ENCODE peak calls at places on chromosomes 7 and 10, in six cellular contexts. One of them, this sample, is unnamed.

GRCh38 chr7:151342102-151342646 is 562 bp downstream of the NUB1 start:
- DNase-seq in NT2/D1: no peak
- DNase-seq in MCF 10A: no peak
- DNase-seq in GM13976: peak
- DNase-seq in sigmoid colon: no peak
- DNase-seq in GM12878: peak
- DNase-seq in this sample: peak

GRCh38 chr10:1824928-1825327 is 87.6 kb upstream of the ADARB2 start:
- DNase-seq in sigmoid colon: no peak
- DNase-seq in GM13976: no peak
- DNase-seq in NT2/D1: no peak
- DNase-seq in MCF 10A: no peak
- DNase-seq in GM12878: no peak
- DNase-seq in this sample: no peak

GRCh38 chr7:138852469-138852868 is 54.5 kb upstream of the ATP6V0A4 start:
- DNase-seq in GM13976: no peak
- DNase-seq in NT2/D1: no peak
- DNase-seq in GM12878: no peak
- DNase-seq in MCF 10A: no peak
- DNase-seq in sigmoid colon: no peak
- DNase-seq in this sample: no peak

GRCh38 chr10:125079091-125079600 is 81.2 kb downstream of the CTBP2 start:
- DNase-seq in MCF 10A: no peak
- DNase-seq in GM13976: no peak
- DNase-seq in GM12878: no peak
- DNase-seq in sigmoid colon: peak
- DNase-seq in NT2/D1: no peak
- DNase-seq in this sample: no peak

GRCh38 chr10:101995451-101996063 is 60.4 kb downstream of the ARMH3 start:
- DNase-seq in GM13976: no peak
- DNase-seq in GM12878: no peak
- DNase-seq in sigmoid colon: no peak
- DNase-seq in MCF 10A: peak
- DNase-seq in NT2/D1: no peak
- DNase-seq in this sample: no peak

GRCh38 chr7:102178410-102178809 is 108.3 kb upstream of the SH2B2 start:
- DNase-seq in NT2/D1: no peak
- DNase-seq in GM13976: no peak
- DNase-seq in GM12878: no peak
- DNase-seq in sigmoid colon: no peak
- DNase-seq in MCF 10A: no peak
- DNase-seq in this sample: no peak

GRCh38 chr7:101153969-101154692 is at the start of gene AP1S1:
- DNase-seq in NT2/D1: peak
- DNase-seq in MCF 10A: peak
- DNase-seq in GM12878: peak
- DNase-seq in sigmoid colon: peak
- DNase-seq in GM13976: peak
- DNase-seq in this sample: peak

GRCh38 chr10:99656199-99657064 is 2.9 kb upstream of the ENTPD7 start:
- DNase-seq in GM12878: no peak
- DNase-seq in MCF 10A: peak
- DNase-seq in NT2/D1: no peak
- DNase-seq in sigmoid colon: no peak
- DNase-seq in GM13976: no peak
- DNase-seq in this sample: no peak

GRCh38 chr7:81608748-81609382 is 161.0 kb downstream of the HGF start:
- DNase-seq in GM13976: no peak
- DNase-seq in GM12878: no peak
- DNase-seq in MCF 10A: peak
- DNase-seq in NT2/D1: no peak
- DNase-seq in sigmoid colon: no peak
- DNase-seq in this sample: no peak

GRCh38 chr7:38831262-38831661 is 77.7 kb downstream of the VPS41 start:
- DNase-seq in MCF 10A: no peak
- DNase-seq in sigmoid colon: no peak
- DNase-seq in GM13976: no peak
- DNase-seq in GM12878: no peak
- DNase-seq in NT2/D1: no peak
- DNase-seq in this sample: no peak

GRCh38 chr7:38681882-38682281 is 50.7 kb upstream of the AMPH start:
- DNase-seq in GM13976: no peak
- DNase-seq in MCF 10A: no peak
- DNase-seq in NT2/D1: no peak
- DNase-seq in sigmoid colon: no peak
- DNase-seq in GM12878: no peak
- DNase-seq in this sample: no peak

GRCh38 chr10:79442171-79443040 is 3.0 kb downstream of the ZCCHC24 start:
- DNase-seq in sigmoid colon: no peak
- DNase-seq in NT2/D1: no peak
- DNase-seq in GM12878: no peak
- DNase-seq in GM13976: no peak
- DNase-seq in MCF 10A: no peak
- DNase-seq in this sample: no peak

GRCh38 chr10:12448729-12449391 is 99.5 kb downstream of the CAMK1D start:
- DNase-seq in sigmoid colon: no peak
- DNase-seq in NT2/D1: no peak
- DNase-seq in MCF 10A: peak
- DNase-seq in GM12878: peak
- DNase-seq in GM13976: peak
- DNase-seq in this sample: peak

GRCh38 chr7:3021825-3022224 is 21.8 kb downstream of the CARD11 start:
- DNase-seq in NT2/D1: no peak
- DNase-seq in sigmoid colon: no peak
- DNase-seq in GM13976: no peak
- DNase-seq in MCF 10A: no peak
- DNase-seq in GM12878: no peak
- DNase-seq in this sample: no peak